ENCODE peak calls at places on chromosomes 5 and 9, in six cellular contexts. T is transverse colon, L is heart right ventricle, B is MM.1S, H is stomach, X is lower lobe of right lung. Q is an unnamed sample.

GRCh38 chr9:135506327-135507103 is 6.0 kb downstream of the MRPS2 start:
- DNase-seq in B (no peak), X (peak), T (no peak), L (peak), H (no peak), Q (no peak)

GRCh38 chr5:152547202-152547601 is 142.1 kb upstream of the NMUR2 start:
- DNase-seq in X (no peak), L (no peak), T (no peak), H (no peak), B (no peak), Q (no peak)

GRCh38 chr5:136104311-136104975 is 28.2 kb upstream of the SMAD5 start:
- DNase-seq in X (no peak), B (no peak), T (no peak), L (no peak), H (no peak), Q (no peak)

GRCh38 chr9:132049323-132049882 is 30.3 kb downstream of the MED27 start:
- DNase-seq in B (no peak), H (no peak), L (no peak), T (no peak), X (no peak), Q (no peak)

GRCh38 chr5:173618927-173619519 is 2.6 kb upstream of the BOD1 start:
- DNase-seq in T (peak), B (peak), H (peak), L (no peak), X (no peak), Q (no peak)

GRCh38 chr9:93479726-93480125 is 26.3 kb upstream of the FAM120AOS start:
- DNase-seq in B (no peak), T (no peak), H (no peak), L (no peak), X (no peak), Q (no peak)

GRCh38 chr5:17267099-17267498 is 49.7 kb downstream of the BASP1 start:
- DNase-seq in H (no peak), B (no peak), T (no peak), L (no peak), X (no peak), Q (no peak)

GRCh38 chr9:83034587-83034986 is 28.4 kb downstream of the RASEF start:
- DNase-seq in B (no peak), H (no peak), L (no peak), T (no peak), X (no peak), Q (no peak)

GRCh38 chr9:85258823-85259370 is 482.9 kb downstream of the AGTPBP1 start:
- DNase-seq in H (peak), B (peak), L (peak), X (no peak), T (peak), Q (no peak)

GRCh38 chr9:96317335-96317980 is 15.5 kb upstream of the HSD17B3 start:
- DNase-seq in X (peak), L (peak), T (peak), B (peak), H (peak), Q (no peak)

GRCh38 chr5:159094745-159095144 is 5.0 kb downstream of the EBF1 start:
- DNase-seq in H (peak), B (peak), X (peak), L (peak), T (peak), Q (no peak)

GRCh38 chr9:136670571-136671253 is 8.0 kb downstream of the EGFL7 start:
- DNase-seq in X (no peak), H (no peak), B (no peak), L (no peak), T (no peak), Q (no peak)

GRCh38 chr5:164504141-164504772 is 998.8 kb downstream of the MAT2B start:
- DNase-seq in T (peak), X (no peak), H (peak), B (peak), L (no peak), Q (no peak)

GRCh38 chr9:117825609-117826347 is 121.6 kb downstream of the TLR4 start:
- DNase-seq in B (peak), H (no peak), X (no peak), T (no peak), L (no peak), Q (peak)

GRCh38 chr5:136054133-136054996 is 25.6 kb downstream of the TGFBI start:
- DNase-seq in X (no peak), H (no peak), T (no peak), L (no peak), B (no peak), Q (no peak)

GRCh38 chr5:78624011-78624541 is 24.5 kb downstream of the LHFPL2 start:
- DNase-seq in L (no peak), X (no peak), B (no peak), T (no peak), H (no peak), Q (no peak)

GRCh38 chr5:157870837-157871834 is 12.2 kb upstream of the CLINT1 start:
- DNase-seq in H (no peak), L (no peak), T (no peak), X (no peak), B (no peak), Q (no peak)

GRCh38 chr9:78028926-78029325 is 2.7 kb downstream of the GNAQ start:
- DNase-seq in X (no peak), H (no peak), B (no peak), L (no peak), T (no peak), Q (no peak)
- H3K27ac ChIP-seq in X (peak), H (no peak), B (no peak), L (no peak), T (peak), Q (peak)

DNA sequence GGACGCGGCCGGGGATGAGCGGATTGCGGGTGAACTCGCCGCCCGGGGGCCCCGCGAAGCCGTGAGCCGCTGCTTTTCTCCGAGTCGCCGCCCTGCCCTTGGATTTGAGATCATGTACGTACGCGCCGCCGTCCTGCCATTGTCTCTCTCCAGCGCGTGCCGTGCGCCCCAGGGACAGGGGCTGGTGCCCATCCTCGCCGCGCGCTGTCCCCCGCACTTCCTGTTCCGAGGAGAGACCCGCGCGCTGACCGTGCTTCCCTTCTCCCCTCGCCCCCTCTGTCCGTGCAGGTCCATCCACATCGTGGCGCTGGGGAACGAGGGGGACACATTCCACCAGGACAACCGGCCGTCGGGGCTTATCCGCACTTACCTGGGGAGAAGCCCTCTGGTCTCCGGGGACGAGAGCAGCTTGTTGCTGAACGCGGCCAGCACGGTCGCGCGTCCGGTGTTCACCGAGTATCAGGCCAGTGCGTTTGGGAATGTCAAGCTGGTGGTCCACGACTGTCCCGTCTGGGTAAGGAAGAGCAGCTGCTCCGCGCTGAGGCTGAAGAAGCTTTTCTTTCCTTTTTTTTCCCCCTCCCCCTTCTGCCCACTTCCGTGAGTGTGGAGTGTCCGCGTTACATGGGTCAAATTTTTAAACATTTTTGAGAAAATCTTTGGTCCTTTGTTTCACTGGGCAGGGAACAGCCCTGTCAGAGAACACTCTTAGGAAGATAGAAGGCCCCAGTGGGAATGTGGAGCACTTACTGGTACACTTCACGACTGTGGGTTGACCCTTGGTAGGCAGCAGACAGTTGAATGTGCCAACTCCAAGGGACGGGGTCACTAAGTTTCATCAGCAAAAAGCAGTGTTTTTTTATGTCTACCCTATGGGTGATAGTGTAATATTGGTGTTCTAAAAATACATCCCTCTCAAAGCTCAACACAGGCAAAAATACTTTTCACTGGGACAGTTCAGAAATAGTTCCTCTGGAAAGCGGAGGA is 727 bp downstream of the RHOBTB3 start:
- DNase-seq in B (no peak), H (peak), X (peak), T (peak), L (peak), Q (peak)
- H3K27ac ChIP-seq in B (no peak), H (peak), X (peak), T (peak), L (peak), Q (peak)

DNA sequence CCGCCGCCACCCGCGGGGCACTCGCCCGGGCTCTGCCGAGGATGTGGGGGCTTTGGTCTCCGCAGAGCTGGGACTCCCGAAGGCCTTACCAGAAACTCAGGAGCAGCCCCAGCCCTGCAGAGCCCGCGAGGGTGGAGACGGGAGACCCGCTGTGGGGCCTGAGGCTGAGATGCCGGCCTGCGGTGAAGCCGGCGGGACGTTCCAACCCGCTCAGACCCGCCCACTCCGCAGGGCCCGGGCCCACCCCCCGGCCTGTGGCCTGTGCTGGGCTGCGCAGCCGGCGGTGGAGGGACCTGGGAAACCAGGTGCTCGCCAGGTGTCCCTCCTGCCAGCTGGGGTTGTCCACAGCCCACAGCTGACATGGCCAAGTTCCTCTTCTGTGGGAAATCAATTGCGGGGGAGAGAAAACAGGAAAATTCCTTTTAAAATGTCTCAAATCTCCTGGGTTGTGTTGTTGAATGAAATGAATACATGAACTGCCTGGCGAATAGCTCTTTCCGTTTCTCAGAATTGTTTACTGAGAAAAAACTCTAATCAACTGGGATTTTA is 48.9 kb upstream of the IRX4 start:
- DNase-seq in T (peak), B (no peak), H (peak), X (no peak), L (peak), Q (no peak)
- H3K27ac ChIP-seq in T (peak), B (no peak), H (peak), X (peak), L (peak), Q (no peak)

DNA sequence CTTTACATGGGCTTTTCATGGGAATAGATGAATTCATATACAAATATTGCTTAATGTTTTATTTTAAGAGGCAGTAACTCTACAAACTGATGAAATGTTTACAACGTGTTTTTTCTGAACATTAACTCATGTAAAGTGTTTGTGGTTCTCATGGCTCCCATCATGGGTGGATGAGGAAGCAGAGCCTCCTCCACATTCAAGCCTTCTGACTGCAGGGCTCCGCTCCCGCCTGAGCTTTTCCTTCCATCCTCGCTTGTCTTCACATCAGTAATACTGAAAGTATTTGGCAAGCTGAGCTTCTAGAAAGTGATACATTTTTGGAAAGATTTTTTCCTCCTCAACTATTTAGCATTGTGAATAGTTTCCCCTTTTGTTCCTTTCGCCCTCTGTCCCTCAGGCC is 204.3 kb downstream of the ARHGAP26 start:
- DNase-seq in H (no peak), B (no peak), T (no peak), L (no peak), X (no peak), Q (no peak)
- H3K27ac ChIP-seq in H (no peak), B (no peak), T (no peak), L (no peak), X (no peak), Q (no peak)

GRCh38 chr5:81980160-81980559 is 8.3 kb downstream of the ATG10 start:
- DNase-seq in L (no peak), H (no peak), B (no peak), X (no peak), T (no peak), Q (no peak)
- H3K27ac ChIP-seq in L (no peak), H (no peak), B (no peak), X (no peak), T (no peak), Q (no peak)

Q was measured in left lung.